ENCODE peak calls at places on chromosome 15, in six cellular contexts. U is iPS-NIHi11, C is fibroblast of mammary gland, S is DMS153, R is GM12891, K is SW480. I is an unnamed sample.

GRCh38 chr15:60830479-60830878 is 351.5 kb upstream of the ICE2 start:
- DNase-seq in U (no peak), C (peak), S (no peak), R (no peak), K (no peak), I (no peak)

GRCh38 chr15:69451951-69452701 is 492 bp upstream of the RPLP1 start:
- DNase-seq in U (no peak), C (peak), S (no peak), R (no peak), K (no peak), I (no peak)

GRCh38 chr15:61702224-61703120 is 357.8 kb downstream of the VPS13C start:
- DNase-seq in U (peak), C (peak), S (peak), R (no peak), K (no peak), I (no peak)

GRCh38 chr15:78050851-78051250 is 26.7 kb downstream of the TBC1D2B start:
- DNase-seq in U (no peak), C (peak), S (no peak), R (no peak), K (no peak), I (no peak)

GRCh38 chr15:67512140-67512539 is 8.8 kb upstream of the C15orf61 start:
- DNase-seq in U (no peak), C (no peak), S (no peak), R (no peak), K (no peak), I (no peak)

GRCh38 chr15:92033723-92034122 is 180.2 kb downstream of the SLCO3A1 start:
- DNase-seq in U (no peak), C (no peak), S (no peak), R (no peak), K (no peak), I (no peak)

GRCh38 chr15:29674661-29675533 is 147.4 kb downstream of the TJP1 start:
- DNase-seq in U (peak), C (peak), S (no peak), R (no peak), K (no peak), I (no peak)

GRCh38 chr15:57364282-57365007 is 11.9 kb upstream of the CGNL1 start:
- DNase-seq in U (peak), C (no peak), S (no peak), R (no peak), K (no peak), I (no peak)

GRCh38 chr15:81400640-81401236 is 26.7 kb upstream of the TMC3 start:
- DNase-seq in U (peak), C (peak), S (no peak), R (peak), K (peak), I (peak)

GRCh38 chr15:79943820-79944219 is 27.2 kb downstream of the BCL2A1 start:
- DNase-seq in U (no peak), C (peak), S (no peak), R (peak), K (no peak), I (no peak)

GRCh38 chr15:84697353-84697990 is 18.5 kb downstream of the SEC11A start:
- DNase-seq in U (no peak), C (no peak), S (no peak), R (no peak), K (no peak), I (no peak)

GRCh38 chr15:101029971-101030661 is 111.0 kb downstream of the LRRK1 start:
- DNase-seq in U (no peak), C (no peak), S (no peak), R (no peak), K (no peak), I (no peak)

GRCh38 chr15:43776718-43777292 is at the start of gene ELL3:
- DNase-seq in U (peak), C (peak), S (peak), R (peak), K (peak), I (peak)

GRCh38 chr15:43253431-43254403 is 13.0 kb downstream of the TGM5 start:
- DNase-seq in U (no peak), C (no peak), S (no peak), R (no peak), K (no peak), I (no peak)

GRCh38 chr15:26101443-26101842 is 238.3 kb upstream of the ATP10A start:
- DNase-seq in U (no peak), C (no peak), S (no peak), R (no peak), K (no peak), I (no peak)

GRCh38 chr15:46061002-46061401 is 426.2 kb downstream of the SQOR start:
- DNase-seq in U (no peak), C (no peak), S (no peak), R (no peak), K (no peak), I (no peak)

GRCh38 chr15:32993285-32993684 is 201.2 kb downstream of the FMN1 start:
- DNase-seq in U (no peak), C (peak), S (no peak), R (no peak), K (no peak), I (no peak)

GRCh38 chr15:32869814-32870213 is 152.0 kb downstream of the GREM1 start:
- DNase-seq in U (no peak), C (no peak), S (no peak), R (no peak), K (no peak), I (no peak)

GRCh38 chr15:76203766-76204557 is 107.3 kb downstream of the ETFA start:
- DNase-seq in U (no peak), C (no peak), S (no peak), R (no peak), K (no peak), I (no peak)

GRCh38 chr15:69666441-69666882 is 213.8 kb downstream of the RPLP1 start:
- DNase-seq in U (no peak), C (peak), S (no peak), R (peak), K (peak), I (peak)

I was measured in GM12892.